ENCODE peak calls at places on chromosomes 5 and 9, in ten cellular contexts. P is activated T-helper 1 cell treated with anti-CD3 and anti-CD28 coated beads, Interleukin-12 subunit alpha, Interleukin-12 subunit beta, Interleukin-2, Interleukin-4 antibody, amounts not matched to agents 30 ng/mL and 10 ng/mL and 1 ng/mL, durations not matched to agents 14 hours and 24 hours and 36 hours; X is Peyer's patch; V is HuH-7; I is stimulated activated CD8-positive, alpha-beta memory T cell treated with anti-CD3 and anti-CD28 coated beads, Interleukin-4, amount 100 ng/mL, for 48 hours; Q is stimulated activated CD4-positive, alpha-beta T cell treated with anti-CD3 and anti-CD28 coated beads, TNF-alpha, amount 100 ng/mL, for 24 hours; B is WERI-Rb-1; H is amniotic stem cell; T is HepG2; J is activated CD4-positive, CD25-positive, alpha-beta regulatory T cell. K is an unnamed sample.

GRCh38 chr5:35822541-35822940 is 34.1 kb upstream of the IL7R start:
- DNase-seq in P (no peak), H (no peak), B (no peak), J (no peak), X (peak), Q (no peak), V (no peak), T (no peak), I (peak), K (no peak)

GRCh38 chr9:70053864-70054263 is 10.2 kb downstream of the MAMDC2 start:
- DNase-seq in Q (no peak), H (no peak), T (no peak), I (no peak), P (no peak), B (no peak), X (no peak), J (no peak), V (no peak), K (no peak)

GRCh38 chr9:135144581-135145108 is 57.2 kb downstream of the OLFM1 start:
- DNase-seq in H (no peak), P (no peak), I (no peak), V (no peak), J (no peak), Q (no peak), T (no peak), X (no peak), B (no peak), K (no peak)

GRCh38 chr9:445033-445432 is 230.4 kb downstream of the DOCK8 start:
- DNase-seq in J (no peak), X (no peak), I (no peak), Q (no peak), B (no peak), T (no peak), H (no peak), P (no peak), V (no peak), K (no peak)

GRCh38 chr9:550267-550790 is 291.2 kb upstream of the DMRT1 start:
- DNase-seq in X (no peak), T (no peak), B (no peak), J (no peak), I (no peak), P (no peak), H (no peak), V (no peak), Q (no peak), K (no peak)

GRCh38 chr5:18546570-18546969 is 912.3 kb downstream of the TAF11L14 start:
- DNase-seq in Q (no peak), H (no peak), V (no peak), I (no peak), B (no peak), J (no peak), X (no peak), T (no peak), P (no peak), K (no peak)

GRCh38 chr5:150642567-150642927 is 2.1 kb downstream of the SYNPO start:
- DNase-seq in B (no peak), Q (no peak), H (peak), X (peak), V (no peak), J (no peak), I (no peak), T (peak), P (no peak), K (peak)

GRCh38 chr5:165405340-165405739 is 1899.9 kb downstream of the MAT2B start:
- DNase-seq in Q (no peak), P (no peak), H (no peak), V (no peak), I (no peak), T (no peak), J (no peak), X (no peak), B (no peak), K (no peak)

GRCh38 chr9:98045234-98046160 is 11.0 kb upstream of the NANS start:
- DNase-seq in I (peak), T (peak), V (no peak), Q (no peak), H (no peak), J (no peak), B (no peak), X (peak), P (peak), K (no peak)

GRCh38 chr5:172749881-172750608 is 20.9 kb downstream of the DUSP1 start:
- DNase-seq in P (no peak), I (no peak), H (no peak), B (no peak), V (no peak), J (no peak), T (no peak), X (no peak), Q (no peak), K (no peak)

GRCh38 chr5:154206291-154206690 is 15.8 kb downstream of the GALNT10 start:
- DNase-seq in J (no peak), Q (no peak), P (no peak), H (no peak), B (peak), X (no peak), V (no peak), T (no peak), I (no peak), K (no peak)

GRCh38 chr5:139481580-139482049 is 943 bp downstream of the STING1 start:
- DNase-seq in J (no peak), Q (no peak), T (no peak), V (no peak), H (no peak), I (no peak), B (no peak), X (no peak), P (no peak), K (no peak)

GRCh38 chr9:89690334-89690912 is 85.6 kb downstream of the GADD45G start:
- DNase-seq in J (no peak), B (no peak), P (no peak), X (no peak), V (no peak), T (no peak), H (no peak), Q (no peak), I (no peak), K (no peak)

GRCh38 chr9:7103382-7104170 is 345.8 kb downstream of the KDM4C start:
- DNase-seq in V (no peak), I (no peak), J (no peak), T (no peak), P (no peak), B (no peak), H (no peak), Q (no peak), X (no peak), K (peak)

GRCh38 chr5:154197801-154198461 is 7.4 kb downstream of the GALNT10 start:
- DNase-seq in V (no peak), T (peak), H (no peak), Q (peak), X (peak), J (peak), P (peak), B (no peak), I (peak), K (no peak)

GRCh38 chr5:6632931-6633468 is at the start of the genes NSUN2 and SRD5A1:
- DNase-seq in B (peak), T (peak), X (peak), V (peak), H (peak), J (peak), I (peak), P (peak), Q (peak), K (peak)

GRCh38 chr5:148542812-148543211 is 111.5 kb downstream of the HTR4 start:
- DNase-seq in P (no peak), B (no peak), V (no peak), T (no peak), X (no peak), J (no peak), Q (no peak), H (no peak), I (no peak), K (no peak)

GRCh38 chr5:176866913-176867312 is 32.2 kb downstream of the HK3 start:
- DNase-seq in P (no peak), V (no peak), B (no peak), H (no peak), T (no peak), Q (no peak), I (no peak), J (no peak), X (no peak), K (peak)

GRCh38 chr5:87754009-87754757 is 341.5 kb upstream of the CCNH start:
- DNase-seq in B (no peak), V (no peak), P (no peak), T (no peak), I (no peak), X (no peak), Q (no peak), J (no peak), H (no peak), K (peak)

GRCh38 chr5:34490501-34491250 is 165.5 kb upstream of the RAI14 start:
- DNase-seq in T (peak), Q (no peak), V (peak), P (no peak), I (no peak), J (no peak), H (no peak), X (no peak), B (no peak), K (peak)

GRCh38 chr5:129670944-129671343 is 77.0 kb upstream of the MINAR2 start:
- DNase-seq in J (no peak), B (no peak), H (peak), V (no peak), T (no peak), P (no peak), Q (no peak), I (no peak), X (no peak), K (no peak)

GRCh38 chr9:126496781-126497667 is 116.7 kb upstream of the LMX1B start:
- DNase-seq in B (no peak), H (no peak), J (no peak), P (no peak), T (no peak), I (no peak), X (no peak), V (no peak), Q (no peak), K (no peak)

K was measured in neural progenitor cell.